ENCODE peak calls at places on chromosomes 7 and 10, in seven cellular contexts. W is SK-N-SH, O is HepG2, J is HCT116, Z is GM12878, D is K562, P is H1. V is an unnamed sample.

GRCh38 chr7:28675429-28675828 is 263.1 kb downstream of the CREB5 start:
- DNase-seq in W (no peak), O (no peak), J (no peak), Z (no peak), D (no peak), P (no peak), V (no peak)

GRCh38 chr7:108248821-108249220 is 118.7 kb upstream of the LAMB4 start:
- DNase-seq in W (no peak), O (no peak), J (no peak), Z (no peak), D (no peak), P (no peak), V (no peak)

GRCh38 chr10:122165914-122166313 is 105.2 kb upstream of the BTBD16 start:
- DNase-seq in W (no peak), O (no peak), J (no peak), Z (no peak), D (no peak), P (no peak), V (no peak)

GRCh38 chr10:44978570-44979280 is at the start of gene DEPP1:
- DNase-seq in W (peak), O (peak), J (peak), Z (no peak), D (peak), P (peak), V (peak)

GRCh38 chr7:156160811-156161210 is 348.5 kb upstream of the SHH start:
- DNase-seq in W (no peak), O (no peak), J (peak), Z (no peak), D (peak), P (peak), V (no peak)

GRCh38 chr10:33010132-33011037 is 52.4 kb upstream of the ITGB1 start:
- DNase-seq in W (peak), O (peak), J (peak), Z (no peak), D (no peak), P (no peak), V (peak)

GRCh38 chr10:124001391-124002260 is 91.8 kb downstream of the CHST15 start:
- DNase-seq in W (peak), O (no peak), J (no peak), Z (no peak), D (no peak), P (no peak), V (no peak)

GRCh38 chr10:57333880-57334279 is 933.8 kb downstream of the IPMK start:
- DNase-seq in W (no peak), O (no peak), J (no peak), Z (no peak), D (no peak), P (no peak), V (no peak)

GRCh38 chr7:70627488-70627887 is 504.5 kb upstream of the GALNT17 start:
- DNase-seq in W (no peak), O (no peak), J (no peak), Z (no peak), D (no peak), P (no peak), V (no peak)

GRCh38 chr10:34156781-34157425 is 658.2 kb downstream of the PARD3 start:
- DNase-seq in W (no peak), O (no peak), J (no peak), Z (no peak), D (no peak), P (no peak), V (peak)

GRCh38 chr10:33352154-33352553 is 17.7 kb upstream of the NRP1 start:
- DNase-seq in W (no peak), O (no peak), J (no peak), Z (no peak), D (no peak), P (no peak), V (no peak)

GRCh38 chr10:62025901-62026879 is 124.7 kb downstream of the ARID5B start:
- DNase-seq in W (no peak), O (no peak), J (no peak), Z (no peak), D (no peak), P (no peak), V (no peak)

GRCh38 chr10:128784444-128784843 is 658.2 kb upstream of the MKI67 start:
- DNase-seq in W (no peak), O (no peak), J (no peak), Z (no peak), D (no peak), P (no peak), V (no peak)

GRCh38 chr10:78258303-78259030 is 224.8 kb downstream of the RPS24 start:
- DNase-seq in W (no peak), O (no peak), J (no peak), Z (no peak), D (no peak), P (no peak), V (peak)

GRCh38 chr7:16688249-16688648 is 42.3 kb downstream of the BZW2 start:
- DNase-seq in W (no peak), O (no peak), J (peak), Z (no peak), D (peak), P (no peak), V (peak)

GRCh38 chr7:64407148-64407547 is 93.4 kb downstream of the ZNF736 start:
- DNase-seq in W (no peak), O (no peak), J (no peak), Z (no peak), D (no peak), P (no peak), V (no peak)

GRCh38 chr7:73717991-73718405 is 1.5 kb downstream of the STX1A start:
- DNase-seq in W (no peak), O (no peak), J (peak), Z (no peak), D (peak), P (no peak), V (no peak)

GRCh38 chr7:2412587-2413201 is 9.3 kb downstream of the CHST12 start:
- DNase-seq in W (no peak), O (no peak), J (no peak), Z (no peak), D (no peak), P (no peak), V (no peak)

GRCh38 chr7:115973381-115973780 is 57.2 kb downstream of the TFEC start:
- DNase-seq in W (no peak), O (no peak), J (no peak), Z (no peak), D (no peak), P (no peak), V (no peak)

GRCh38 chr7:46713868-46714596 is 793.0 kb upstream of the IGFBP3 start:
- DNase-seq in W (no peak), O (no peak), J (no peak), Z (no peak), D (no peak), P (no peak), V (no peak)

DNA sequence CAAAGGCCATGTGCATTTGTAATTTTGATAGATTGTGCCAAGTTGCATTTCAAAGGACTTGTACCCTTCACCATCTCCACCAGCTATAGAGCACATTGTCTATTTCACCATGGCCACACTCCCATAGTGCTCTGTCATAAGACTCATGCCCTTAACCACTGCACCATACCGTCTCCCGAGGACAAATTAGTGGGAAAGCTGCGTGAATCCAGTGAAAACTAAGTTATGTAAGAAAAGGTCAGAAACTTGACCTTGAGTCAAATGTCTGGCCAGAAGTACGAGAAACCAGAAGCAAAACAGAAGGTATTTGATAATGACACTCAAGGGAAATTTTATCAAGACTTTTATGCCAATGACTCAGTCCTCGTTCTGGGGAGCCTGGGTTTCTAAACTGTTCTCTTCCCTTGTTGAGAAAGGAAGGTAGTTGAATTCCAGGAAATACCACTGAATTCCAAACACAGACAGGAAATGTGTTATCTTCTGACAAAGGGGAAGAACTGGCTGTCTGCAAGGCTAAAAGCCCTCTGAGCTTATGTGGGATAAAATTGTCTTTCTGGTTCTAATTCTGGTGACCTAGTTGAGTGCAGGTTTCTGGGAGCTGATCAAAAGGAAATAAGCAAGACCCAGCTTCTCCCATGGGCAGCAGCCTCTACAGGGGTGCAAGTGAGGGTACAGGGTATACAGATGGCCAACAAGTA is 49.7 kb downstream of the CDK1 start:
- DNase-seq in W (no peak), O (peak), J (no peak), Z (no peak), D (peak), P (no peak), V (no peak)
- TF ChIP-seq JUND in W (peak), O (no peak), J (no peak), Z (no peak), D (peak), P (no peak), V (no peak)

DNA sequence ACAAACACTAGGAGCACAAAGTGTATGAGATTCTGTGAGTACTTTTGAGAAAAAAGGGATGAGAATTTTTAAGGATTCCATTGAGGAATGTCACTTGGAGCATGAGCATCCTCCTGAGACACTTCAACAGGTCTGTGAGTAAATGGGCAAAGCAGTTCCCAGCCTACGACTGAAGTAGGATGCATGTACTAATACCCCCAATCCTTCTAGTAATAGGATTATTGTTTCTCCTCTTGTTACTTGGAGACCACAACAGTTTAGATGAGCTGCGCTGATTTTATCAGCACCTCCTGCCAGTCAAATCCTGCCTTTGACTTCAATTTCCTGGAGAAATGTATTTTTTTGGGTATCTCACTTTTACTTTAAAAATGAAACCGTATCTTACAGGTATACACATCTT is 820 bp downstream of the BBS9 start:
- DNase-seq in W (peak), O (no peak), J (no peak), Z (no peak), D (no peak), P (no peak), V (no peak)
- TF ChIP-seq JUND in W (no peak), O (no peak), J (no peak), Z (no peak), D (no peak), P (no peak), V (no peak)

GRCh38 chr10:120460776-120461175 is 3.7 kb downstream of the PLPP4 start:
- DNase-seq in W (no peak), O (no peak), J (no peak), Z (no peak), D (peak), P (no peak), V (no peak)
- TF ChIP-seq JUND in W (peak), O (no peak), J (no peak), Z (no peak), D (no peak), P (no peak), V (no peak)

GRCh38 chr7:86760236-86760635 is 116.5 kb downstream of the GRM3 start:
- DNase-seq in W (no peak), O (no peak), J (no peak), Z (no peak), D (no peak), P (no peak), V (no peak)
- TF ChIP-seq JUND in W (no peak), O (no peak), J (no peak), Z (no peak), D (no peak), P (peak), V (no peak)

GRCh38 chr10:6748981-6749630 is 169.0 kb upstream of the PRKCQ start:
- DNase-seq in W (no peak), O (no peak), J (peak), Z (no peak), D (no peak), P (no peak), V (no peak)
- TF ChIP-seq JUND in W (peak), O (no peak), J (peak), Z (no peak), D (no peak), P (no peak), V (no peak)

DNA sequence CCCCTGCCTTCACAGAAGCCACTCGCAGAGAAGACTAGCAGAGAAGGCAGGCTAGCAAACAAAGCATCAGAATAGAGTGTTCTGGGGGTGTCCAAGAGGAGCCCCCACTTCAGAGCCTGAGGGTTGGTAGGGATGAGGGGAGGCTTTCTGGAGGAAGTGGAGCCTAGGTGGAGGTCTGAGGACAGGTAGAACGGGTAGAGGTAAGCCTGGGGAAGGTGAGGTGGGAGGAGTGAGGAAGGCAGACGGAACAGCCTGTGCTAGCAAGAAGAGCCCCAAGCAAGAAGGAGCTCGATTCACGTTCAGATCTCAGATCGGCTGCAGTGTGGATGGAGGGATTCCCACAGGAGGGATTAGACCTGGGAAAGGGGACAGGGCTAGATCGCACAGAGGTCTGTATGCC is 66.0 kb upstream of the DUSP5 start:
- DNase-seq in W (no peak), O (no peak), J (no peak), Z (no peak), D (no peak), P (no peak), V (no peak)
- TF ChIP-seq JUND in W (no peak), O (no peak), J (no peak), Z (no peak), D (no peak), P (no peak), V (no peak)

DNA sequence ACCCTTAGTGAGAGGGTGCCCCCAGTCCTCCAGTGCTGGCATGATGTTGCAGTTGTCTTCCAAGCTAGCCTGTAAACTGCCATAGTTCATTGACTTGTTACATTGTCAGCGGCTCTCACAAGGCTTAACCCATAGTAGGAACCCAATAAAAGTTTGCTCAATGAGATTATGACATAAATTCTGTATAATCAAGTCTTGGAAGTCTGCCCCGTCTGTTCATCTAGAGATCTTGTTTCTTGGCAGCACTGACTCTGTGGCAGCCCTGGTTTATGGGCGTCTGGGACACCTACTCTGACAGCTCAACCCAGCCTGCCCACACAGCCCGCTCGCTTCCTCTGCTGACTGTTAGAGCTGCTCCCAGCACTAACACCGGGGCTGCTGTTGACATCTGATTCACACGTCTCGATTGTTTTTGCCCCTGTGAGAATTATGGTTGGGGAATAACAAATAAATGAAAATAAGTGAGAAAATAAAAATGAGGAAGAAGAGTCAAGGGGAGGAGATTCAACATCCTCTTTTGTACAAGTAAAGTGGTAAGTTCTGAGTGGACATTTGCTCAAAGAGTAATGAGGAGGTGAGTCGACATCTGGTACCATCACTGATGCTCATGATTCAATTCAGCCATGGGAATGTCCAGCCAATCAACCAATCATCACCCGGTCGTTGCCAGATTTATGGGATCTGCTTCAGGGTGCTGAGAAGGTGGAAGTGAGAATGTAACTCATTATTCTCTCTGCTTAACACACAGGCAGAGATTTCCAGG is 160.8 kb downstream of the SPAG6 start:
- DNase-seq in W (no peak), O (no peak), J (no peak), Z (no peak), D (no peak), P (no peak), V (no peak)
- TF ChIP-seq JUND in W (no peak), O (no peak), J (no peak), Z (no peak), D (no peak), P (no peak), V (no peak)

GRCh38 chr10:63346015-63346441 is 119.7 kb downstream of the JMJD1C start:
- DNase-seq in W (no peak), O (peak), J (no peak), Z (no peak), D (no peak), P (no peak), V (no peak)

GRCh38 chr10:63348210-63348850 is 117.4 kb downstream of the JMJD1C start:
- DNase-seq in W (no peak), O (no peak), J (no peak), Z (no peak), D (no peak), P (no peak), V (no peak)

GRCh38 chr10:63343476-63343875 is 122.3 kb downstream of the JMJD1C start:
- DNase-seq in W (no peak), O (no peak), J (no peak), Z (no peak), D (no peak), P (no peak), V (no peak)

DNA sequence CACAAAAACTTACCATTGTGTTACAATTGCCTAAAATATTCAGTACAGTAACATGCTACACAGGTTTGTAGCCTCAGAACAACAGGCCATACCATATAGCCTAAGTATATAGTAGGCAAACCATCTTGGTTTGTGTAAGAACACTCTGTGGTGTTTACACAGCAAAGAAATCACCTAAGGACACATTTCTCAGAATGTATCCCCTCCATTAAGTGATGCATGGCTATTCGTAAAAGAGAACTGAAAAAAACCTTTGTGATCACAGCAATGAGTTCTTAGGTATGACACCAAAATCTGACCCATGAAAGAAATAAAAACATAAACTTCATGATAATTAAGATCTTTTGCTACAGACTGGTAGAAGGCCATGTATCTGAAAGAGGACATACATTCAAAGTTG is 121.5 kb downstream of the JMJD1C start:
- DNase-seq in W (no peak), O (no peak), J (no peak), Z (no peak), D (no peak), P (no peak), V (no peak)
- TF ChIP-seq JUND in W (no peak), O (no peak), J (no peak), Z (no peak), D (no peak), P (no peak), V (no peak)

GRCh38 chr7:18780266-18780665 is 284.7 kb downstream of the HDAC9 start:
- DNase-seq in W (no peak), O (no peak), J (no peak), Z (no peak), D (no peak), P (no peak), V (no peak)
- TF ChIP-seq JUND in W (no peak), O (no peak), J (no peak), Z (no peak), D (no peak), P (no peak), V (no peak)

GRCh38 chr7:8389898-8390642 is 43.3 kb upstream of the NXPH1 start:
- DNase-seq in W (no peak), O (no peak), J (peak), Z (no peak), D (peak), P (peak), V (peak)
- TF ChIP-seq JUND in W (no peak), O (no peak), J (no peak), Z (no peak), D (no peak), P (no peak), V (no peak)